ENCODE peak calls at places on chromosome 7, in eight cellular contexts. One of them, this sample, is unnamed.

GRCh38 chr7:142301299-142301698 is 43.4 kb upstream of the PRSS58 start:
- DNase-seq in stimulated activated CD4-positive, alpha-beta T cell treated with anti-CD3 and anti-CD28 coated beads, TNF-alpha, amount 100 ng/mL, for 48 hours: no peak
- DNase-seq in A172: no peak
- DNase-seq in activated CD4-positive, alpha-beta T cell treated with anti-CD3 and anti-CD28 coated beads, Interleukin-2, amount 10 ng/mL, durations not matched to agents 7 days and 5 days: no peak
- DNase-seq in stimulated activated CD8-positive, alpha-beta memory T cell treated with anti-CD3 and anti-CD28 coated beads, Interleukin-2, amount 100 ng/mL, for 1 hour: no peak
- DNase-seq in pancreas: no peak
- DNase-seq in lower leg skin: no peak
- DNase-seq in KBM-7: peak; percentile 56
- DNase-seq in this sample: no peak

GRCh38 chr7:47406766-47407129 is 175.2 kb downstream of the TNS3 start:
- DNase-seq in stimulated activated CD4-positive, alpha-beta T cell treated with anti-CD3 and anti-CD28 coated beads, TNF-alpha, amount 100 ng/mL, for 48 hours: no peak
- DNase-seq in A172: no peak
- DNase-seq in activated CD4-positive, alpha-beta T cell treated with anti-CD3 and anti-CD28 coated beads, Interleukin-2, amount 10 ng/mL, durations not matched to agents 7 days and 5 days: no peak
- DNase-seq in stimulated activated CD8-positive, alpha-beta memory T cell treated with anti-CD3 and anti-CD28 coated beads, Interleukin-2, amount 100 ng/mL, for 1 hour: no peak
- DNase-seq in pancreas: no peak
- DNase-seq in lower leg skin: peak; percentile 82
- DNase-seq in KBM-7: no peak
- DNase-seq in this sample: no peak

GRCh38 chr7:136086712-136087111 is 109.6 kb upstream of the MTPN start:
- DNase-seq in stimulated activated CD4-positive, alpha-beta T cell treated with anti-CD3 and anti-CD28 coated beads, TNF-alpha, amount 100 ng/mL, for 48 hours: no peak
- DNase-seq in A172: peak; percentile 93
- DNase-seq in activated CD4-positive, alpha-beta T cell treated with anti-CD3 and anti-CD28 coated beads, Interleukin-2, amount 10 ng/mL, durations not matched to agents 7 days and 5 days: peak; percentile 9
- DNase-seq in stimulated activated CD8-positive, alpha-beta memory T cell treated with anti-CD3 and anti-CD28 coated beads, Interleukin-2, amount 100 ng/mL, for 1 hour: no peak
- DNase-seq in pancreas: no peak
- DNase-seq in lower leg skin: no peak
- DNase-seq in KBM-7: no peak
- DNase-seq in this sample: peak; percentile 46

GRCh38 chr7:27098493-27099223 is 2.9 kb upstream of the HOXA1 start:
- DNase-seq in stimulated activated CD4-positive, alpha-beta T cell treated with anti-CD3 and anti-CD28 coated beads, TNF-alpha, amount 100 ng/mL, for 48 hours: no peak
- DNase-seq in A172: no peak
- DNase-seq in activated CD4-positive, alpha-beta T cell treated with anti-CD3 and anti-CD28 coated beads, Interleukin-2, amount 10 ng/mL, durations not matched to agents 7 days and 5 days: no peak
- DNase-seq in stimulated activated CD8-positive, alpha-beta memory T cell treated with anti-CD3 and anti-CD28 coated beads, Interleukin-2, amount 100 ng/mL, for 1 hour: no peak
- DNase-seq in pancreas: peak; percentile 48
- DNase-seq in lower leg skin: no peak
- DNase-seq in KBM-7: no peak
- DNase-seq in this sample: no peak

GRCh38 chr7:5679047-5679740 is 102.3 kb downstream of the RNF216 start:
- DNase-seq in stimulated activated CD4-positive, alpha-beta T cell treated with anti-CD3 and anti-CD28 coated beads, TNF-alpha, amount 100 ng/mL, for 48 hours: no peak
- DNase-seq in A172: no peak
- DNase-seq in activated CD4-positive, alpha-beta T cell treated with anti-CD3 and anti-CD28 coated beads, Interleukin-2, amount 10 ng/mL, durations not matched to agents 7 days and 5 days: no peak
- DNase-seq in stimulated activated CD8-positive, alpha-beta memory T cell treated with anti-CD3 and anti-CD28 coated beads, Interleukin-2, amount 100 ng/mL, for 1 hour: no peak
- DNase-seq in pancreas: no peak
- DNase-seq in lower leg skin: no peak
- DNase-seq in KBM-7: no peak
- DNase-seq in this sample: peak; percentile 44

GRCh38 chr7:111873963-111874693 is 311.8 kb upstream of the IMMP2L start:
- DNase-seq in stimulated activated CD4-positive, alpha-beta T cell treated with anti-CD3 and anti-CD28 coated beads, TNF-alpha, amount 100 ng/mL, for 48 hours: no peak
- DNase-seq in A172: no peak
- DNase-seq in activated CD4-positive, alpha-beta T cell treated with anti-CD3 and anti-CD28 coated beads, Interleukin-2, amount 10 ng/mL, durations not matched to agents 7 days and 5 days: no peak
- DNase-seq in stimulated activated CD8-positive, alpha-beta memory T cell treated with anti-CD3 and anti-CD28 coated beads, Interleukin-2, amount 100 ng/mL, for 1 hour: no peak
- DNase-seq in pancreas: no peak
- DNase-seq in lower leg skin: no peak
- DNase-seq in KBM-7: no peak
- DNase-seq in this sample: no peak

GRCh38 chr7:6365451-6365850 is 82.3 kb downstream of the DAGLB start:
- DNase-seq in stimulated activated CD4-positive, alpha-beta T cell treated with anti-CD3 and anti-CD28 coated beads, TNF-alpha, amount 100 ng/mL, for 48 hours: no peak
- DNase-seq in A172: no peak
- DNase-seq in activated CD4-positive, alpha-beta T cell treated with anti-CD3 and anti-CD28 coated beads, Interleukin-2, amount 10 ng/mL, durations not matched to agents 7 days and 5 days: no peak
- DNase-seq in stimulated activated CD8-positive, alpha-beta memory T cell treated with anti-CD3 and anti-CD28 coated beads, Interleukin-2, amount 100 ng/mL, for 1 hour: no peak
- DNase-seq in pancreas: no peak
- DNase-seq in lower leg skin: no peak
- DNase-seq in KBM-7: no peak
- DNase-seq in this sample: no peak

GRCh38 chr7:98922392-98923107 is 44.2 kb downstream of the TRRAP start:
- DNase-seq in stimulated activated CD4-positive, alpha-beta T cell treated with anti-CD3 and anti-CD28 coated beads, TNF-alpha, amount 100 ng/mL, for 48 hours: no peak
- DNase-seq in A172: no peak
- DNase-seq in activated CD4-positive, alpha-beta T cell treated with anti-CD3 and anti-CD28 coated beads, Interleukin-2, amount 10 ng/mL, durations not matched to agents 7 days and 5 days: no peak
- DNase-seq in stimulated activated CD8-positive, alpha-beta memory T cell treated with anti-CD3 and anti-CD28 coated beads, Interleukin-2, amount 100 ng/mL, for 1 hour: no peak
- DNase-seq in pancreas: no peak
- DNase-seq in lower leg skin: peak; percentile 77
- DNase-seq in KBM-7: no peak
- DNase-seq in this sample: no peak

GRCh38 chr7:111980721-111981120 is 225.5 kb downstream of the DOCK4 start:
- DNase-seq in stimulated activated CD4-positive, alpha-beta T cell treated with anti-CD3 and anti-CD28 coated beads, TNF-alpha, amount 100 ng/mL, for 48 hours: no peak
- DNase-seq in A172: no peak
- DNase-seq in activated CD4-positive, alpha-beta T cell treated with anti-CD3 and anti-CD28 coated beads, Interleukin-2, amount 10 ng/mL, durations not matched to agents 7 days and 5 days: no peak
- DNase-seq in stimulated activated CD8-positive, alpha-beta memory T cell treated with anti-CD3 and anti-CD28 coated beads, Interleukin-2, amount 100 ng/mL, for 1 hour: no peak
- DNase-seq in pancreas: no peak
- DNase-seq in lower leg skin: no peak
- DNase-seq in KBM-7: no peak
- DNase-seq in this sample: no peak

GRCh38 chr7:157663061-157663863 is 326.5 kb downstream of the DNAJB6 start:
- DNase-seq in stimulated activated CD4-positive, alpha-beta T cell treated with anti-CD3 and anti-CD28 coated beads, TNF-alpha, amount 100 ng/mL, for 48 hours: no peak
- DNase-seq in A172: peak; percentile 61
- DNase-seq in activated CD4-positive, alpha-beta T cell treated with anti-CD3 and anti-CD28 coated beads, Interleukin-2, amount 10 ng/mL, durations not matched to agents 7 days and 5 days: no peak
- DNase-seq in stimulated activated CD8-positive, alpha-beta memory T cell treated with anti-CD3 and anti-CD28 coated beads, Interleukin-2, amount 100 ng/mL, for 1 hour: no peak
- DNase-seq in pancreas: no peak
- DNase-seq in lower leg skin: no peak
- DNase-seq in KBM-7: no peak
- DNase-seq in this sample: no peak

GRCh38 chr7:40747856-40748255 is 613.1 kb downstream of the SUGCT start:
- DNase-seq in stimulated activated CD4-positive, alpha-beta T cell treated with anti-CD3 and anti-CD28 coated beads, TNF-alpha, amount 100 ng/mL, for 48 hours: no peak
- DNase-seq in A172: no peak
- DNase-seq in activated CD4-positive, alpha-beta T cell treated with anti-CD3 and anti-CD28 coated beads, Interleukin-2, amount 10 ng/mL, durations not matched to agents 7 days and 5 days: no peak
- DNase-seq in stimulated activated CD8-positive, alpha-beta memory T cell treated with anti-CD3 and anti-CD28 coated beads, Interleukin-2, amount 100 ng/mL, for 1 hour: no peak
- DNase-seq in pancreas: no peak
- DNase-seq in lower leg skin: no peak
- DNase-seq in KBM-7: no peak
- DNase-seq in this sample: no peak

GRCh38 chr7:135512135-135512887 is 2.4 kb upstream of the CNOT4 start:
- DNase-seq in stimulated activated CD4-positive, alpha-beta T cell treated with anti-CD3 and anti-CD28 coated beads, TNF-alpha, amount 100 ng/mL, for 48 hours: peak; percentile 11
- DNase-seq in A172: peak; percentile 57
- DNase-seq in activated CD4-positive, alpha-beta T cell treated with anti-CD3 and anti-CD28 coated beads, Interleukin-2, amount 10 ng/mL, durations not matched to agents 7 days and 5 days: peak; percentile 59
- DNase-seq in stimulated activated CD8-positive, alpha-beta memory T cell treated with anti-CD3 and anti-CD28 coated beads, Interleukin-2, amount 100 ng/mL, for 1 hour: no peak
- DNase-seq in pancreas: no peak
- DNase-seq in lower leg skin: peak; percentile 61
- DNase-seq in KBM-7: peak; percentile 78
- DNase-seq in this sample: peak; percentile 52

GRCh38 chr7:122299935-122300606 is 4.5 kb downstream of the FEZF1 start:
- DNase-seq in stimulated activated CD4-positive, alpha-beta T cell treated with anti-CD3 and anti-CD28 coated beads, TNF-alpha, amount 100 ng/mL, for 48 hours: no peak
- DNase-seq in A172: no peak
- DNase-seq in activated CD4-positive, alpha-beta T cell treated with anti-CD3 and anti-CD28 coated beads, Interleukin-2, amount 10 ng/mL, durations not matched to agents 7 days and 5 days: no peak
- DNase-seq in stimulated activated CD8-positive, alpha-beta memory T cell treated with anti-CD3 and anti-CD28 coated beads, Interleukin-2, amount 100 ng/mL, for 1 hour: no peak
- DNase-seq in pancreas: peak; percentile 49
- DNase-seq in lower leg skin: no peak
- DNase-seq in KBM-7: no peak
- DNase-seq in this sample: no peak

GRCh38 chr7:158431941-158432347 is 155.7 kb downstream of the PTPRN2 start:
- DNase-seq in stimulated activated CD4-positive, alpha-beta T cell treated with anti-CD3 and anti-CD28 coated beads, TNF-alpha, amount 100 ng/mL, for 48 hours: no peak
- DNase-seq in A172: peak; percentile 98
- DNase-seq in activated CD4-positive, alpha-beta T cell treated with anti-CD3 and anti-CD28 coated beads, Interleukin-2, amount 10 ng/mL, durations not matched to agents 7 days and 5 days: no peak
- DNase-seq in stimulated activated CD8-positive, alpha-beta memory T cell treated with anti-CD3 and anti-CD28 coated beads, Interleukin-2, amount 100 ng/mL, for 1 hour: no peak
- DNase-seq in pancreas: no peak
- DNase-seq in lower leg skin: peak; percentile 59
- DNase-seq in KBM-7: no peak
- DNase-seq in this sample: no peak

GRCh38 chr7:131898418-131898817 is 342.0 kb upstream of the PODXL start:
- DNase-seq in stimulated activated CD4-positive, alpha-beta T cell treated with anti-CD3 and anti-CD28 coated beads, TNF-alpha, amount 100 ng/mL, for 48 hours: no peak
- DNase-seq in A172: peak; percentile 76
- DNase-seq in activated CD4-positive, alpha-beta T cell treated with anti-CD3 and anti-CD28 coated beads, Interleukin-2, amount 10 ng/mL, durations not matched to agents 7 days and 5 days: no peak
- DNase-seq in stimulated activated CD8-positive, alpha-beta memory T cell treated with anti-CD3 and anti-CD28 coated beads, Interleukin-2, amount 100 ng/mL, for 1 hour: no peak
- DNase-seq in pancreas: no peak
- DNase-seq in lower leg skin: no peak
- DNase-seq in KBM-7: peak; percentile 2
- DNase-seq in this sample: no peak

GRCh38 chr7:90178592-90179279 is 24.5 kb downstream of the STEAP1 start:
- DNase-seq in stimulated activated CD4-positive, alpha-beta T cell treated with anti-CD3 and anti-CD28 coated beads, TNF-alpha, amount 100 ng/mL, for 48 hours: no peak
- DNase-seq in A172: peak; percentile 95
- DNase-seq in activated CD4-positive, alpha-beta T cell treated with anti-CD3 and anti-CD28 coated beads, Interleukin-2, amount 10 ng/mL, durations not matched to agents 7 days and 5 days: no peak
- DNase-seq in stimulated activated CD8-positive, alpha-beta memory T cell treated with anti-CD3 and anti-CD28 coated beads, Interleukin-2, amount 100 ng/mL, for 1 hour: no peak
- DNase-seq in pancreas: no peak
- DNase-seq in lower leg skin: no peak
- DNase-seq in KBM-7: no peak
- DNase-seq in this sample: no peak

GRCh38 chr7:158029431-158029938 is 558.1 kb downstream of the PTPRN2 start:
- DNase-seq in stimulated activated CD4-positive, alpha-beta T cell treated with anti-CD3 and anti-CD28 coated beads, TNF-alpha, amount 100 ng/mL, for 48 hours: no peak
- DNase-seq in A172: no peak
- DNase-seq in activated CD4-positive, alpha-beta T cell treated with anti-CD3 and anti-CD28 coated beads, Interleukin-2, amount 10 ng/mL, durations not matched to agents 7 days and 5 days: no peak
- DNase-seq in stimulated activated CD8-positive, alpha-beta memory T cell treated with anti-CD3 and anti-CD28 coated beads, Interleukin-2, amount 100 ng/mL, for 1 hour: no peak
- DNase-seq in pancreas: peak; percentile 13
- DNase-seq in lower leg skin: peak; percentile 26
- DNase-seq in KBM-7: no peak
- DNase-seq in this sample: no peak

GRCh38 chr7:115748123-115748738 is 282.3 kb downstream of the TFEC start:
- DNase-seq in stimulated activated CD4-positive, alpha-beta T cell treated with anti-CD3 and anti-CD28 coated beads, TNF-alpha, amount 100 ng/mL, for 48 hours: no peak
- DNase-seq in A172: no peak
- DNase-seq in activated CD4-positive, alpha-beta T cell treated with anti-CD3 and anti-CD28 coated beads, Interleukin-2, amount 10 ng/mL, durations not matched to agents 7 days and 5 days: no peak
- DNase-seq in stimulated activated CD8-positive, alpha-beta memory T cell treated with anti-CD3 and anti-CD28 coated beads, Interleukin-2, amount 100 ng/mL, for 1 hour: no peak
- DNase-seq in pancreas: no peak
- DNase-seq in lower leg skin: no peak
- DNase-seq in KBM-7: no peak
- DNase-seq in this sample: no peak

GRCh38 chr7:7099584-7100014 is 82.7 kb upstream of the C1GALT1 start:
- DNase-seq in stimulated activated CD4-positive, alpha-beta T cell treated with anti-CD3 and anti-CD28 coated beads, TNF-alpha, amount 100 ng/mL, for 48 hours: no peak
- DNase-seq in A172: peak; percentile 100
- DNase-seq in activated CD4-positive, alpha-beta T cell treated with anti-CD3 and anti-CD28 coated beads, Interleukin-2, amount 10 ng/mL, durations not matched to agents 7 days and 5 days: no peak
- DNase-seq in stimulated activated CD8-positive, alpha-beta memory T cell treated with anti-CD3 and anti-CD28 coated beads, Interleukin-2, amount 100 ng/mL, for 1 hour: no peak
- DNase-seq in pancreas: peak; percentile 28
- DNase-seq in lower leg skin: peak; percentile 94
- DNase-seq in KBM-7: peak; percentile 63
- DNase-seq in this sample: peak; percentile 52

GRCh38 chr7:12729112-12729511 is 41.7 kb downstream of the ARL4A start:
- DNase-seq in stimulated activated CD4-positive, alpha-beta T cell treated with anti-CD3 and anti-CD28 coated beads, TNF-alpha, amount 100 ng/mL, for 48 hours: no peak
- DNase-seq in A172: peak; percentile 42
- DNase-seq in activated CD4-positive, alpha-beta T cell treated with anti-CD3 and anti-CD28 coated beads, Interleukin-2, amount 10 ng/mL, durations not matched to agents 7 days and 5 days: no peak
- DNase-seq in stimulated activated CD8-positive, alpha-beta memory T cell treated with anti-CD3 and anti-CD28 coated beads, Interleukin-2, amount 100 ng/mL, for 1 hour: no peak
- DNase-seq in pancreas: peak; percentile 44
- DNase-seq in lower leg skin: peak; percentile 94
- DNase-seq in KBM-7: peak; percentile 90
- DNase-seq in this sample: peak; percentile 85

This sample was measured in BE2C.